ENCODE peak calls at places on chromosome 18, in six cellular contexts. G is IMR-90, C is mesendoderm, L is H1, W is trophoblast cell, V is neuronal stem cell. S is an unnamed sample.

GRCh38 chr18:13378150-13378549 is 159.6 kb downstream of the LDLRAD4 start:
- DNase-seq in G (no peak), C (no peak), L (no peak), W (no peak), V (no peak), S (no peak)

GRCh38 chr18:21275645-21276044 is 33.6 kb downstream of the GREB1L start:
- DNase-seq in G (no peak), C (no peak), L (no peak), W (no peak), V (no peak), S (no peak)

GRCh38 chr18:76013041-76013440 is 482.0 kb downstream of the ZNF516 start:
- DNase-seq in G (no peak), C (no peak), L (no peak), W (no peak), V (no peak), S (no peak)

GRCh38 chr18:5534845-5535244 is 9.0 kb downstream of the EPB41L3 start:
- DNase-seq in G (no peak), C (no peak), L (no peak), W (peak), V (no peak), S (no peak)

GRCh38 chr18:51617167-51617566 is 419.7 kb upstream of the MEX3C start:
- DNase-seq in G (no peak), C (no peak), L (no peak), W (peak), V (no peak), S (no peak)

GRCh38 chr18:42038936-42039335 is 83.9 kb downstream of the PIK3C3 start:
- DNase-seq in G (peak), C (peak), L (no peak), W (peak), V (no peak), S (no peak)

GRCh38 chr18:63161728-63162195 is 157.8 kb downstream of the BCL2 start:
- DNase-seq in G (peak), C (no peak), L (no peak), W (peak), V (no peak), S (no peak)

GRCh38 chr18:37484893-37485834 is 80.4 kb downstream of the CELF4 start:
- DNase-seq in G (peak), C (peak), L (peak), W (peak), V (peak), S (peak)

GRCh38 chr18:66560092-66560491 is 43.8 kb downstream of the CDH19 start:
- DNase-seq in G (no peak), C (peak), L (no peak), W (no peak), V (no peak), S (no peak)

GRCh38 chr18:54873884-54874255 is 45.6 kb downstream of the RAB27B start:
- DNase-seq in G (no peak), C (no peak), L (no peak), W (no peak), V (no peak), S (no peak)

GRCh38 chr18:57051586-57052044 is 95.3 kb upstream of the BOD1L2 start:
- DNase-seq in G (no peak), C (peak), L (no peak), W (no peak), V (no peak), S (no peak)

GRCh38 chr18:77059294-77059916 is 73.2 kb downstream of the MBP start:
- DNase-seq in G (peak), C (peak), L (no peak), W (peak), V (no peak), S (peak)

GRCh38 chr18:72866901-72867701 is 686 bp downstream of the NETO1 start:
- DNase-seq in G (no peak), C (peak), L (peak), W (no peak), V (peak), S (peak)

GRCh38 chr18:43170586-43170985 is 55.1 kb upstream of the RIT2 start:
- DNase-seq in G (no peak), C (peak), L (no peak), W (no peak), V (no peak), S (peak)

GRCh38 chr18:47184419-47185050 is 8.4 kb upstream of the IER3IP1 start:
- DNase-seq in G (peak), C (peak), L (no peak), W (peak), V (no peak), S (no peak)

GRCh38 chr18:24427484-24427883 is 1.0 kb downstream of the IMPACT start:
- DNase-seq in G (peak), C (peak), L (no peak), W (peak), V (no peak), S (no peak)

GRCh38 chr18:24428709-24429108 is 2.2 kb downstream of the IMPACT start:
- DNase-seq in G (no peak), C (no peak), L (no peak), W (peak), V (no peak), S (no peak)

GRCh38 chr18:24429188-24429587 is 2.7 kb downstream of the IMPACT start:
- DNase-seq in G (no peak), C (no peak), L (no peak), W (no peak), V (no peak), S (no peak)

GRCh38 chr18:24426398-24427294 is at the start of gene IMPACT:
- DNase-seq in G (peak), C (peak), L (peak), W (peak), V (peak), S (peak)

DNA sequence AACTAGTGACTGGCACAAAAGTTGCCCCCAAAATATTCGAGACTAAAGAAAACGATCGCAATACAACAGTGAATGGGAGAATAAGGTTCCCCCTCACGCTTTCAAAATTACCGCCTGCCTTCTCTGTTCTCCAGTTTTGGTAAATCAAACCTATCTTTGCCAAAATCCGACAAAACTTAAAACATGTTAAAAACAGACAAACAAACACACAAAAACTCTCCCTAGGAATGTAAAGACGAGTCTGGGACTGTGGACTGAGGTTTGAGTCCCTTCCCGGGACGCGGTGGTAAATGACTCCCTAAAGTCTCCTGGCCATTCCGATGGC is 435 bp upstream of the IMPACT start:
- DNase-seq in G (no peak), C (no peak), L (no peak), W (no peak), V (no peak), S (no peak)
- H3K18ac ChIP-seq in G (peak), C (peak), L (peak), W (peak), V (peak), S (peak)

GRCh38 chr18:36189486-36189885 is 2.2 kb downstream of the MOCOS start:
- DNase-seq in G (no peak), C (no peak), L (no peak), W (no peak), V (no peak), S (no peak)

GRCh38 chr18:36186461-36187137 is 698 bp upstream of the MOCOS start:
- DNase-seq in G (no peak), C (peak), L (peak), W (peak), V (no peak), S (peak)

GRCh38 chr18:36188912-36189311 is 1.6 kb downstream of the MOCOS start:
- DNase-seq in G (no peak), C (peak), L (peak), W (no peak), V (no peak), S (no peak)

GRCh38 chr18:36187138-36187825 is at the start of gene MOCOS:
- DNase-seq in G (peak), C (peak), L (peak), W (peak), V (peak), S (peak)

DNA sequence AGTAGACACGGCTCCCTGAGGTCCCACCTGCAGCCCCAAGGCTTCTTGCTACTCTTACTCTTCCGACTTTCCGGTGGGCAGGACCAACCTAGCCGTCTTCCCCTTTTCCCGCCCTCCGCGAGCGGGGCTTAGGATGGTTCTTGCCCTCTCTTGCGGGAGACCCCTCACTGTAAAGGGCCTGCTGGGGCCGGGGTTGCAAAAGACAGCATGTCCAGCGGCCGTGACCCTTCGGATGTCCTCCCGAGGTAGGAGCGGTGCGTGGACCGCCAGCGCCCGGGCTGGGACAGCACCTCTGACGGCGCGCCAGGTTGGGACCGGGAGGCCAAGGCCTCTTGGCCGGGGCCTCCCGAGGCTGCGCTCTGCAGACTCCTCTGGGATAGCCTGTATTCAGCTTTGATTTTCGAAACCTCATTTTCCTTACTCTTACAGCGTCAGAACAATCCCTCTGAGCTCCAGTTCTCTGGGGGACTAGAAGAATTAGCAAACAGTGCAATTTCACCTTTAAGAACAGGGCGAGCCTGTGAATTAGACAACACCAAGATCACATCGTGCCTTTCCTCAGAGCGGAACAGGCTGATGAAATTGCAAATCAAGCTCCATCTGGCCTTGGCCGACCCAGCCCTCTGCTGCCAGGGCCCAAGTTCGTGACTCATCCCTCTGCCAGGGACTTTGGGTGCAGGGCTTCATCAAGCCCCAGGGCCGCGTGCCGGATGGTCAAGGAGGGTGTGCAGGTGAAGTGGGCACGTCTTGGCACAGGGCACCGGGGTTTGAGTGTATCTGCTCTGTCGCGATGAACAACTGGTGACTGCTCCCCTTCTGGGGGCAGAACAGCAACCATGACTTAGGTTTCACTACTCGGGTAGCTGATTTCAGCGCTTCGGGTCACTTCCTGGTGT is 777 bp downstream of the MOCOS start:
- DNase-seq in G (peak), C (peak), L (peak), W (peak), V (no peak), S (peak)
- H3K18ac ChIP-seq in G (peak), C (peak), L (peak), W (no peak), V (peak), S (peak)

GRCh38 chr18:48951448-48952286 is 902 bp upstream of the SMAD7 start:
- DNase-seq in G (peak), C (peak), L (peak), W (peak), V (peak), S (peak)
- H3K18ac ChIP-seq in G (peak), C (peak), L (peak), W (peak), V (peak), S (no peak)

GRCh38 chr18:7896164-7896563 is 329.0 kb downstream of the PTPRM start:
- DNase-seq in G (no peak), C (no peak), L (no peak), W (no peak), V (no peak), S (no peak)

GRCh38 chr18:7897119-7897518 is 330.0 kb downstream of the PTPRM start:
- DNase-seq in G (no peak), C (no peak), L (no peak), W (peak), V (no peak), S (no peak)

GRCh38 chr18:7892556-7892955 is 325.4 kb downstream of the PTPRM start:
- DNase-seq in G (no peak), C (no peak), L (no peak), W (peak), V (no peak), S (no peak)

GRCh38 chr18:7895346-7895745 is 328.2 kb downstream of the PTPRM start:
- DNase-seq in G (no peak), C (no peak), L (no peak), W (no peak), V (no peak), S (no peak)

DNA sequence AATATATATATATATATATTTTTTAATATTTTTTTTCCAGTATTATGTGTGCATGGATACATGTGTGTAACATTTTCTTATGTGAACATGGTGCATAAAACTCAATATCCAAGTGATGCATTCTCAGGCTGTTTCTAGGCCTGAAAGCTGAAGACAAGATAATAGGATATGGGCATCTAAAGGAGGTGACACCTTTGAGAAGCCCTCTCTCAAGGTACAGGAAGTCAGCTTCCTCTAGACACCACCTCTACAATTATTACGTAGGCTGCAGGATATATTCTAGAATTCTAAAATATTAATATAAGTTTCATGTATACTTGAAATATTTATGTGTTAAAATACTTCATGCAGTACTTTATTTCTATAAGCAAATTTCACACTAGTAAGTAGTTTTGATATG is 327.5 kb downstream of the PTPRM start:
- DNase-seq in G (no peak), C (no peak), L (no peak), W (no peak), V (no peak), S (no peak)
- H3K18ac ChIP-seq in G (no peak), C (no peak), L (no peak), W (no peak), V (no peak), S (no peak)

GRCh38 chr18:3605562-3606443 is 155.8 kb downstream of the TGIF1 start:
- DNase-seq in G (peak), C (peak), L (no peak), W (no peak), V (no peak), S (no peak)
- H3K18ac ChIP-seq in G (peak), C (peak), L (peak), W (no peak), V (no peak), S (peak)